ENCODE peak calls at places on chromosomes 4 and X, in five cellular contexts. L, X, R, A and G are unnamed samples.

GRCh38 chrX:134718329-134719317 is 60.4 kb upstream of the PLAC1 start:
- DNase-seq in L (no peak), X (peak; percentile 98), R (no peak), A (no peak), G (peak; percentile 95)

GRCh38 chrX:108361316-108361715 is 76.9 kb downstream of the COL4A6 start:
- DNase-seq in L (no peak), X (peak; percentile 23), R (no peak), A (no peak), G (no peak)

GRCh38 chrX:97189668-97190067 is 306.0 kb downstream of the RPA4 start:
- DNase-seq in L (no peak), X (no peak), R (no peak), A (no peak), G (no peak)

GRCh38 chr4:10721616-10722015 is 37.0 kb upstream of the CLNK start:
- DNase-seq in L (no peak), X (no peak), R (no peak), A (no peak), G (no peak)

GRCh38 chrX:150156615-150157014 is 206.5 kb upstream of the MAMLD1 start:
- DNase-seq in L (no peak), X (no peak), R (no peak), A (no peak), G (no peak)

GRCh38 chr4:133320576-133321170 is 171.6 kb downstream of the PCDH10 start:
- DNase-seq in L (no peak), X (peak; percentile 28), R (no peak), A (no peak), G (peak; percentile 38)

GRCh38 chr4:182555997-182556418 is 312.8 kb downstream of the TENM3 start:
- DNase-seq in L (no peak), X (peak; percentile 68), R (no peak), A (no peak), G (peak; percentile 8)

GRCh38 chrX:15235001-15235400 is 34.9 kb downstream of the ASB9 start:
- DNase-seq in L (no peak), X (no peak), R (no peak), A (no peak), G (no peak)

GRCh38 chr4:79446145-79446544 is 38.1 kb upstream of the GK2 start:
- DNase-seq in L (no peak), X (no peak), R (no peak), A (no peak), G (no peak)

GRCh38 chrX:77087529-77088169 is 359.5 kb upstream of the FGF16 start:
- DNase-seq in L (no peak), X (peak; percentile 29), R (no peak), A (no peak), G (peak; percentile 1)

GRCh38 chrX:118179161-118179560 is 62.6 kb upstream of the KLHL13 start:
- DNase-seq in L (no peak), X (no peak), R (no peak), A (no peak), G (no peak)

GRCh38 chr4:110010797-110011196 is 98.1 kb downstream of the EGF start:
- DNase-seq in L (no peak), X (no peak), R (no peak), A (no peak), G (no peak)

GRCh38 chr4:123381996-123382395 is 14.6 kb upstream of the SPRY1 start:
- DNase-seq in L (no peak), X (no peak), R (no peak), A (no peak), G (no peak)

GRCh38 chr4:186068581-186069402 is at the start of gene TLR3:
- DNase-seq in L (no peak), X (peak; percentile 40), R (no peak), A (no peak), G (peak; percentile 44)

GRCh38 chrX:70470850-70471289 is 26.2 kb downstream of the DLG3 start:
- DNase-seq in L (no peak), X (no peak), R (no peak), A (no peak), G (no peak)

GRCh38 chrX:153681175-153681574 is 6.6 kb upstream of the SLC6A8 start:
- DNase-seq in L (no peak), X (no peak), R (no peak), A (no peak), G (no peak)

GRCh38 chr4:72031868-72032619 is at the start of gene NPFFR2:
- DNase-seq in L (no peak), X (peak; percentile 5), R (no peak), A (no peak), G (peak; percentile 72)

GRCh38 chr4:111630705-111631104 is 514.5 kb upstream of the FAM241A start:
- DNase-seq in L (no peak), X (peak; percentile 34), R (no peak), A (no peak), G (peak; percentile 51)

GRCh38 chrX:71911023-71911730 is 532 bp downstream of the NHSL2 start:
- DNase-seq in L (no peak), X (peak; percentile 13), R (peak; percentile 11), A (peak; percentile 16), G (peak; percentile 42)

GRCh38 chrX:132181364-132181763 is 37.9 kb downstream of the RAP2C start:
- DNase-seq in L (no peak), X (peak; percentile 1), R (no peak), A (no peak), G (peak; percentile 65)

GRCh38 chr4:39785031-39785430 is 87.1 kb downstream of the UBE2K start:
- DNase-seq in L (no peak), X (no peak), R (no peak), A (no peak), G (no peak)

GRCh38 chrX:16931371-16931770 is 15.1 kb upstream of the REPS2 start:
- DNase-seq in L (no peak), X (no peak), R (no peak), A (no peak), G (no peak)

GRCh38 chrX:40971736-40972135 is 113.5 kb upstream of the USP9X start:
- DNase-seq in L (no peak), X (no peak), R (no peak), A (no peak), G (no peak)

GRCh38 chr4:23674694-23675093 is 215.2 kb downstream of the PPARGC1A start:
- DNase-seq in L (no peak), X (no peak), R (no peak), A (no peak), G (no peak)

GRCh38 chr4:153036931-153037330 is 100.8 kb downstream of the FHDC1 start:
- DNase-seq in L (no peak), X (no peak), R (no peak), A (no peak), G (peak; percentile 34)

GRCh38 chr4:44623687-44624086 is 27.7 kb downstream of the YIPF7 start:
- DNase-seq in L (no peak), X (no peak), R (no peak), A (no peak), G (no peak)

GRCh38 chr4:52028970-52029369 is 8.8 kb upstream of the LRRC66 start:
- DNase-seq in L (no peak), X (peak; percentile 85), R (no peak), A (no peak), G (peak; percentile 62)

GRCh38 chr4:108512615-108513505 is 107.5 kb upstream of the RPL34 start:
- DNase-seq in L (peak; percentile 3), X (peak; percentile 34), R (peak; percentile 65), A (peak; percentile 24), G (peak; percentile 62)

GRCh38 chrX:119667111-119667928 is 25.6 kb downstream of the SEPTIN6 start:
- DNase-seq in L (no peak), X (no peak), R (no peak), A (no peak), G (no peak)

GRCh38 chrX:131262200-131262599 is 26.9 kb downstream of the IGSF1 start:
- DNase-seq in L (no peak), X (no peak), R (no peak), A (no peak), G (no peak)

GRCh38 chr4:38889143-38889542 is 21.5 kb downstream of the FAM114A1 start:
- DNase-seq in L (no peak), X (peak; percentile 74), R (no peak), A (no peak), G (peak; percentile 86)